ENCODE peak calls at places on chromosomes 1 and 21, in five cellular contexts. C is WTC11, N is GM12878, S is K562, T is H1. Y is an unnamed sample.

GRCh38 chr1:29524285-29525065 is 288.2 kb downstream of the PTPRU start:
- DNase-seq in C (peak), N (no peak), S (no peak), T (no peak), Y (no peak)

GRCh38 chr1:29133861-29134694 is 10.4 kb upstream of the TMEM200B start:
- DNase-seq in C (no peak), N (no peak), S (peak), T (no peak), Y (peak)

GRCh38 chr1:203526572-203526971 is 32.6 kb downstream of the OPTC start:
- DNase-seq in C (no peak), N (no peak), S (no peak), T (no peak), Y (no peak)

GRCh38 chr1:178004926-178005391 is 35.1 kb upstream of the SEC16B start:
- DNase-seq in C (no peak), N (no peak), S (no peak), T (no peak), Y (no peak)

GRCh38 chr1:58618303-58618702 is 41.3 kb upstream of the TACSTD2 start:
- DNase-seq in C (no peak), N (no peak), S (no peak), T (no peak), Y (no peak)

GRCh38 chr1:202576816-202577215 is 133.4 kb downstream of the SYT2 start:
- DNase-seq in C (no peak), N (no peak), S (no peak), T (no peak), Y (no peak)

GRCh38 chr1:9705337-9706098 is 54.0 kb downstream of the PIK3CD start:
- DNase-seq in C (no peak), N (no peak), S (no peak), T (no peak), Y (no peak)

GRCh38 chr1:39738622-39739366 is at the start of gene PPIE:
- DNase-seq in C (peak), N (peak), S (peak), T (peak), Y (peak)

GRCh38 chr1:113429461-113430153 is 39.3 kb downstream of the MAGI3 start:
- DNase-seq in C (no peak), N (no peak), S (no peak), T (no peak), Y (no peak)

GRCh38 chr1:218904401-218904800 is 269.3 kb upstream of the LYPLAL1 start:
- DNase-seq in C (no peak), N (no peak), S (no peak), T (no peak), Y (no peak)

GRCh38 chr1:232704694-232705680 is 75.1 kb upstream of the SIPA1L2 start:
- DNase-seq in C (no peak), N (no peak), S (no peak), T (no peak), Y (no peak)

GRCh38 chr1:218351617-218352438 is 6.7 kb downstream of the TGFB2 start:
- DNase-seq in C (peak), N (no peak), S (no peak), T (no peak), Y (peak)

GRCh38 chr1:147492207-147492606 is 49.1 kb upstream of the BCL9 start:
- DNase-seq in C (no peak), N (no peak), S (no peak), T (no peak), Y (no peak)

GRCh38 chr1:168235548-168235885 is 9.7 kb downstream of the SFT2D2 start:
- DNase-seq in C (no peak), N (no peak), S (no peak), T (no peak), Y (no peak)

GRCh38 chr1:119032986-119033385 is 44.8 kb upstream of the TBX15 start:
- DNase-seq in C (no peak), N (no peak), S (no peak), T (no peak), Y (no peak)

GRCh38 chr1:67888707-67889106 is 55.4 kb upstream of the GNG12 start:
- DNase-seq in C (peak), N (no peak), S (no peak), T (no peak), Y (peak)

GRCh38 chr1:166915941-166916340 is 39.9 kb upstream of the TADA1 start:
- DNase-seq in C (no peak), N (no peak), S (no peak), T (peak), Y (no peak)

GRCh38 chr1:208132287-208132882 is 111.8 kb downstream of the PLXNA2 start:
- DNase-seq in C (peak), N (peak), S (peak), T (peak), Y (peak)

GRCh38 chr1:39398278-39399010 is 93.0 kb upstream of the BMP8A start:
- DNase-seq in C (no peak), N (no peak), S (peak), T (no peak), Y (peak)

GRCh38 chr1:227299688-227300087 is 18.6 kb downstream of the CDC42BPA start:
- DNase-seq in C (no peak), N (no peak), S (no peak), T (no peak), Y (no peak)

GRCh38 chr1:38243106-38243505 is 196.5 kb upstream of the POU3F1 start:
- DNase-seq in C (peak), N (no peak), S (peak), T (no peak), Y (peak)

GRCh38 chr1:34682452-34683223 is 72.2 kb upstream of the GJB5 start:
- DNase-seq in C (no peak), N (no peak), S (no peak), T (no peak), Y (no peak)

GRCh38 chr1:176770066-176770465 is 307.1 kb downstream of the PAPPA2 start:
- DNase-seq in C (no peak), N (no peak), S (no peak), T (no peak), Y (no peak)

GRCh38 chr1:44786138-44786840 is 1.7 kb downstream of the BEST4 start:
- DNase-seq in C (peak), N (no peak), S (peak), T (no peak), Y (peak)

GRCh38 chr1:205709059-205709398 is 28.7 kb upstream of the SLC45A3 start:
- DNase-seq in C (no peak), N (no peak), S (no peak), T (no peak), Y (no peak)

GRCh38 chr1:111283838-111284237 is 6.8 kb upstream of the CHIA start:
- DNase-seq in C (no peak), N (no peak), S (no peak), T (no peak), Y (no peak)

GRCh38 chr1:7991504-7992440 is 30.3 kb downstream of the PARK7 start:
- DNase-seq in C (peak), N (no peak), S (no peak), T (peak), Y (peak)

GRCh38 chr1:201405484-201405831 is 6.3 kb upstream of the LAD1 start:
- DNase-seq in C (no peak), N (peak), S (no peak), T (no peak), Y (no peak)

GRCh38 chr1:36225298-36225899 is 1.2 kb downstream of the THRAP3 start:
- DNase-seq in C (no peak), N (no peak), S (peak), T (no peak), Y (no peak)

GRCh38 chr1:4375812-4376211 is 278.6 kb upstream of the AJAP1 start:
- DNase-seq in C (no peak), N (no peak), S (no peak), T (no peak), Y (no peak)

GRCh38 chr1:79711001-79711431 is 704.5 kb upstream of the ADGRL4 start:
- DNase-seq in C (no peak), N (peak), S (no peak), T (no peak), Y (no peak)

GRCh38 chr21:44337941-44338895 is 972 bp downstream of the CFAP410 start:
- DNase-seq in C (peak), N (no peak), S (peak), T (no peak), Y (peak)

GRCh38 chr1:100478816-100479215 is 59.1 kb upstream of the GPR88 start:
- DNase-seq in C (no peak), N (no peak), S (no peak), T (no peak), Y (no peak)

GRCh38 chr21:38229260-38229877 is 27.4 kb upstream of the KCNJ15 start:
- DNase-seq in C (no peak), N (no peak), S (no peak), T (no peak), Y (peak)

GRCh38 chr1:25687221-25688017 is 70.8 kb downstream of the MAN1C1 start:
- DNase-seq in C (no peak), N (no peak), S (no peak), T (no peak), Y (no peak)
- TF ChIP-seq CREB1 in C (no peak), N (no peak), S (no peak), T (no peak), Y (no peak)

GRCh38 chr1:246966502-246966901 is 34.8 kb upstream of the AHCTF1 start:
- DNase-seq in C (no peak), N (no peak), S (no peak), T (no peak), Y (no peak)

GRCh38 chr1:246971969-246972368 is 35.9 kb downstream of the ZNF695 start:
- DNase-seq in C (no peak), N (no peak), S (no peak), T (peak), Y (peak)

GRCh38 chr1:246969621-246970020 is 37.9 kb upstream of the AHCTF1 start:
- DNase-seq in C (no peak), N (no peak), S (no peak), T (no peak), Y (no peak)

GRCh38 chr1:246971322-246971721 is 36.5 kb downstream of the ZNF695 start:
- DNase-seq in C (peak), N (no peak), S (no peak), T (peak), Y (peak)
- TF ChIP-seq CTCF in C (peak), N (peak), S (peak), T (peak), Y (peak)

DNA sequence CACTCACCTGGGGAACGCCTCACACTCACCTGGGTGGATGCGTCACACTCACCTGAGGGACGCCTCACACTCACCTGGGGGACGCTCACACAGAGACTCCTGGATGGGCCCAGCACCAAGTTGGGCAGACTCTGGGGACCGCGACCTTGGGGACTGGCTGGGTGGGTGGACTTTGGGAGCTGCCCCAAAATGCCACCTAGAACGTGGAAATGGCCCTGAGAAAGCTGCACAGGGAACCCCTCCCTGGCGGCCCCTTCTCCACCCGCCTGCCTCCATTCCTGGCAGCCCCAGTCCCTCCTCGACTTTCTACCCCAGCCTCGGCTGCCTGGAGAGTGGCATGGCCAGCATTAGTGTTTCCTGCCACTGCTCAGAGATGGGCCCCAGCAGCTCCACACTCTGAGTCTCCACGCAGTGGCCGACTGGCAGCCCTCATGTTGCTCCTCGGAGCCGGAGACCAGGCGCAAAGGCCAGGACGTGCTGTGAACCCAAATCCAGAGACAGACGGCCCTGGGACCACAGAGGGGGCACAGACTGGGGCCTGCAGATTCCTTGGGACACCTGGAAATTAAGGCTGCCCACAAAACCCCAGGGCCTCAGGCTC is 46.5 kb upstream of the ACTRT2 start:
- DNase-seq in C (no peak), N (no peak), S (no peak), T (no peak), Y (no peak)
- TF ChIP-seq CREB1 in C (no peak), N (no peak), S (no peak), T (no peak), Y (no peak)

DNA sequence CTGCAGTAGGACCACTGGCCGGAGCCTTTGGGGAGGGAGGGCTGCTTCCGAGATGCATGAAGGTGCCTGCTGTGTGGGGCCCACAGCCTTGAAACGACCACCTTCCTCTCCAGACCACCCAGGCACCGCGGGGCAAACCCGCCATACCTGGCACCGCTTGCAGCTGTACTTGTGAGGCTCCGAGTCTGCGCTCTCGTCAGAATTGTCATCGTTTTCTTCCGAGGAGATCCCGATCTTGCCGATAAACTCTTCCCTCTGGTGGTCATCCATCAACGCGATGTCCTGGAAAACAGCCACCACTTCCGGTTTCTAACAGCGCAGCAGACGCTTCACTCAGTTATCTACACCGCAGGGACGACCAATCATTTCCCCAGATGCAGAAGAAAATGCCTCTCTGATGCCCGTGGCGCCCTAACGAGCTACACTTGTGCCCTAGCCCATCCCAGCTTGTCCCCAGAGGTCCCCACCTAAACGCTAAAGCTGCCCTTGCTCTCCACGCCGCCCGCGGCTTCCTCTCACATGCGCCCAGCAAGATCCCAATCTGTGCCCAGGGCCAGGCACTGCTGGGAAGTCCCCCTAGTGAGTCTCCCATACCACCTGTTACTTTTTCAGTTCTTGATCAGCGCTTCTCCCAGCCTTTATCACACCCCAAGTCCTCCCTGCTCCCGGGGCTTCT is 55.0 kb upstream of the RIPK4 start:
- DNase-seq in C (no peak), N (no peak), S (no peak), T (no peak), Y (no peak)
- TF ChIP-seq CTCF in C (no peak), N (no peak), S (no peak), T (no peak), Y (no peak)

DNA sequence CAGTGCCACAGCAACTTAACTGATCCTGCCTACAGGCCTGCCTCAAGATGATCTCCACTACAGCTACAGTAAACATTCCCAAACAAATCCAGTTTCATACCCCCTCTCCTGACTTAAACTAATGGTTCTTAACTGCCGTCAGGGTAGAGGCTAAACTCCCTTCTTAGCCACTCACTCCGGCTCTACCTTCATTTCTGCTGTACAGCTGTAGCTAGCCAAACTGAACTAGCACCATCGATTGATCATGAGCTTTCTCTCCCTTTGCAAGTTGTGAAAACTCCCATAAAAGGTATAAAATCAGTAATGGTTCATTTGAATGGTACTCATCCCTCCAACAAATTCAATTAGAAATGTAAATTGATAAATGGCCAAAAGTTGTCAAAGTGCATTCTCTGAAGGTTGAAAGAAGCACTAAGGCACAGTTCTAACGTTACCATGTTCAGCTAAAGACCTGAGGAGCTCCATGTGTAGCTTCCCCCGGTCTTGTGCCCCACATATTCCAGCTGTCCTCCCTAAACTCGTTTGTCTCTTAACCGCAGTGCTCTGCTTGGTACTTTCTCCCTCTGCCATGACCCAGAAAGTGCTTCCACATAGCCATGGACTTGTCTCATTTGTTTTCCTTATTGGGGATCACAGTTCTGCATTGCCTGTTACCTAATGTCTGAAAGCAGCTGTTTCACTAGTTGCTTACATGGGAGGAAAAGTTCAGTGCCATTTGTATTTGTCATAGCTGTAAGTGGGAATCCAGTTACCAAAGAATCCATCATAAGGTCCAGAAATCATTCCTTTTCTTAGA is 49.8 kb downstream of the DHX9 start:
- DNase-seq in C (no peak), N (no peak), S (no peak), T (no peak), Y (peak)
- TF ChIP-seq CREB1 in C (no peak), N (no peak), S (no peak), T (no peak), Y (no peak)

GRCh38 chr1:150872572-150872971 is 3.8 kb downstream of the ARNT start:
- DNase-seq in C (no peak), N (no peak), S (no peak), T (no peak), Y (no peak)

GRCh38 chr1:150875197-150876110 is 945 bp downstream of the ARNT start:
- DNase-seq in C (no peak), N (no peak), S (no peak), T (no peak), Y (peak)

GRCh38 chr1:150873521-150873920 is 2.9 kb downstream of the ARNT start:
- DNase-seq in C (no peak), N (no peak), S (no peak), T (no peak), Y (no peak)

GRCh38 chr1:150874455-150875196 is 1.8 kb downstream of the ARNT start:
- DNase-seq in C (no peak), N (no peak), S (no peak), T (no peak), Y (no peak)

DNA sequence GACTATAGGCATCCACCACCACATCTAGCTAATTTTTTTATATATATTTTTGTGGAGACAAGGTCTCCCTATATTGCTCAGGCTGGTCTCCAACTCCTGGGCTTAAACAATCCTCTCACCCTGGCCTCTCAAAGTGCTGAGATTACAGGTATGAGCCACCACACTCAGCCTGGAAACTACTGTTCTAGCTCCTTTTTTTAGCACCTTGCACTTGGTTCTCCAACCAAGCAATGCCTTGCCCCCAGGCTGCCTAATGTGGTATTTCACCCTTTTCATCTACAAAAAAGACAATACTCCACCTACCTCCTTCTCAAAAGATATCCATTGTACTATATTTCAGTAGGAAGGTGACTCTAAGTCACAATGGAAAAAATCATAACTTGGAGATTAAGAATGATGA is 6.7 kb downstream of the ARNT start:
- DNase-seq in C (no peak), N (no peak), S (no peak), T (no peak), Y (peak)
- TF ChIP-seq CTCF in C (no peak), N (no peak), S (no peak), T (peak), Y (no peak)

GRCh38 chr21:34938079-34938764 is 110.9 kb downstream of the RUNX1 start:
- DNase-seq in C (no peak), N (no peak), S (no peak), T (no peak), Y (no peak)

GRCh38 chr21:34936874-34937563 is 112.1 kb downstream of the RUNX1 start:
- DNase-seq in C (no peak), N (no peak), S (no peak), T (no peak), Y (no peak)

GRCh38 chr21:34935452-34935851 is 113.7 kb downstream of the RUNX1 start:
- DNase-seq in C (no peak), N (no peak), S (no peak), T (no peak), Y (no peak)

GRCh38 chr21:34935868-34936267 is 113.2 kb downstream of the RUNX1 start:
- DNase-seq in C (no peak), N (no peak), S (no peak), T (no peak), Y (no peak)

GRCh38 chr21:34936299-34936698 is 112.8 kb downstream of the RUNX1 start:
- DNase-seq in C (no peak), N (no peak), S (no peak), T (no peak), Y (no peak)
- TF ChIP-seq CREB1 in C (no peak), N (no peak), S (no peak), T (no peak), Y (no peak)